ENCODE peak calls at places on chromosome 5, in seven cellular contexts. D, P, F, L, A, J and C are unnamed samples.

GRCh38 chr5:154287136-154287535 is 96.6 kb downstream of the GALNT10 start:
- DNase-seq in D (peak), P (peak), F (no peak), L (no peak), A (no peak), J (peak), C (no peak)

GRCh38 chr5:69030663-69031062 is 63.2 kb upstream of the SLC30A5 start:
- DNase-seq in D (peak), P (no peak), F (no peak), L (no peak), A (no peak), J (no peak), C (no peak)

GRCh38 chr5:80959768-80960442 is at the start of gene RASGRF2:
- DNase-seq in D (peak), P (peak), F (no peak), L (peak), A (no peak), J (peak), C (peak)

GRCh38 chr5:81787843-81788242 is 36.9 kb upstream of the SSBP2 start:
- DNase-seq in D (peak), P (peak), F (no peak), L (no peak), A (peak), J (peak), C (peak)

GRCh38 chr5:107554776-107555424 is 115.8 kb downstream of the EFNA5 start:
- DNase-seq in D (no peak), P (no peak), F (no peak), L (no peak), A (no peak), J (no peak), C (no peak)

GRCh38 chr5:142872217-142872616 is 102.0 kb downstream of the ARHGAP26 start:
- DNase-seq in D (no peak), P (no peak), F (no peak), L (no peak), A (no peak), J (no peak), C (no peak)

GRCh38 chr5:80117446-80117845 is 82.3 kb downstream of the THBS4 start:
- DNase-seq in D (no peak), P (no peak), F (no peak), L (no peak), A (no peak), J (no peak), C (no peak)

GRCh38 chr5:122429545-122430327 is 117.7 kb downstream of the SNCAIP start:
- DNase-seq in D (no peak), P (no peak), F (no peak), L (no peak), A (no peak), J (no peak), C (no peak)

GRCh38 chr5:61519728-61520277 is 187.7 kb downstream of the ZSWIM6 start:
- DNase-seq in D (no peak), P (no peak), F (no peak), L (no peak), A (no peak), J (no peak), C (no peak)

GRCh38 chr5:131393498-131393968 is 129.7 kb downstream of the CDC42SE2 start:
- DNase-seq in D (no peak), P (no peak), F (no peak), L (no peak), A (no peak), J (no peak), C (no peak)

GRCh38 chr5:159878988-159879471 is 37.3 kb upstream of the ADRA1B start:
- DNase-seq in D (peak), P (peak), F (no peak), L (no peak), A (peak), J (peak), C (no peak)

GRCh38 chr5:55172051-55172899 is 702 bp downstream of the CDC20B start:
- DNase-seq in D (peak), P (peak), F (peak), L (no peak), A (peak), J (peak), C (peak)

GRCh38 chr5:3835817-3836216 is 240.2 kb downstream of the IRX1 start:
- DNase-seq in D (no peak), P (no peak), F (no peak), L (no peak), A (no peak), J (no peak), C (peak)
- TF ChIP-seq POLR2A in D (no peak), P (no peak), F (no peak), L (no peak), A (no peak), J (no peak), C (no peak)

GRCh38 chr5:32600057-32600622 is 14.8 kb downstream of the SUB1 start:
- DNase-seq in D (peak), P (peak), F (no peak), L (no peak), A (no peak), J (no peak), C (no peak)

GRCh38 chr5:32605766-32606152 is 20.4 kb downstream of the SUB1 start:
- DNase-seq in D (no peak), P (no peak), F (no peak), L (no peak), A (no peak), J (no peak), C (no peak)

GRCh38 chr5:32601623-32602295 is 16.4 kb downstream of the SUB1 start:
- DNase-seq in D (no peak), P (no peak), F (no peak), L (no peak), A (no peak), J (no peak), C (no peak)

GRCh38 chr5:32604800-32605765 is 19.7 kb downstream of the SUB1 start:
- DNase-seq in D (no peak), P (no peak), F (no peak), L (no peak), A (no peak), J (no peak), C (no peak)
- TF ChIP-seq POLR2A in D (no peak), P (no peak), F (no peak), L (no peak), A (no peak), J (no peak), C (no peak)

GRCh38 chr5:77775773-77776605 is at the start of gene TBCA:
- DNase-seq in D (peak), P (peak), F (peak), L (peak), A (peak), J (peak), C (peak)
- TF ChIP-seq POLR2A in D (peak), P (peak), F (no peak), L (no peak), A (peak), J (peak), C (peak)

GRCh38 chr5:124724357-124725039 is 21.9 kb downstream of the ZNF608 start:
- DNase-seq in D (no peak), P (no peak), F (no peak), L (no peak), A (no peak), J (no peak), C (no peak)
- TF ChIP-seq POLR2A in D (no peak), P (no peak), F (no peak), L (no peak), A (no peak), J (no peak), C (no peak)

GRCh38 chr5:10762178-10762775 is 1.2 kb upstream of the DAP start:
- DNase-seq in D (no peak), P (peak), F (no peak), L (peak), A (peak), J (no peak), C (peak)

GRCh38 chr5:10760033-10760975 is 730 bp downstream of the DAP start:
- DNase-seq in D (peak), P (peak), F (peak), L (no peak), A (peak), J (peak), C (peak)

GRCh38 chr5:10761842-10762165 is 770 bp upstream of the DAP start:
- DNase-seq in D (peak), P (no peak), F (no peak), L (no peak), A (peak), J (no peak), C (peak)

GRCh38 chr5:10762776-10763500 is 1.9 kb upstream of the DAP start:
- DNase-seq in D (peak), P (no peak), F (no peak), L (peak), A (no peak), J (no peak), C (peak)

DNA sequence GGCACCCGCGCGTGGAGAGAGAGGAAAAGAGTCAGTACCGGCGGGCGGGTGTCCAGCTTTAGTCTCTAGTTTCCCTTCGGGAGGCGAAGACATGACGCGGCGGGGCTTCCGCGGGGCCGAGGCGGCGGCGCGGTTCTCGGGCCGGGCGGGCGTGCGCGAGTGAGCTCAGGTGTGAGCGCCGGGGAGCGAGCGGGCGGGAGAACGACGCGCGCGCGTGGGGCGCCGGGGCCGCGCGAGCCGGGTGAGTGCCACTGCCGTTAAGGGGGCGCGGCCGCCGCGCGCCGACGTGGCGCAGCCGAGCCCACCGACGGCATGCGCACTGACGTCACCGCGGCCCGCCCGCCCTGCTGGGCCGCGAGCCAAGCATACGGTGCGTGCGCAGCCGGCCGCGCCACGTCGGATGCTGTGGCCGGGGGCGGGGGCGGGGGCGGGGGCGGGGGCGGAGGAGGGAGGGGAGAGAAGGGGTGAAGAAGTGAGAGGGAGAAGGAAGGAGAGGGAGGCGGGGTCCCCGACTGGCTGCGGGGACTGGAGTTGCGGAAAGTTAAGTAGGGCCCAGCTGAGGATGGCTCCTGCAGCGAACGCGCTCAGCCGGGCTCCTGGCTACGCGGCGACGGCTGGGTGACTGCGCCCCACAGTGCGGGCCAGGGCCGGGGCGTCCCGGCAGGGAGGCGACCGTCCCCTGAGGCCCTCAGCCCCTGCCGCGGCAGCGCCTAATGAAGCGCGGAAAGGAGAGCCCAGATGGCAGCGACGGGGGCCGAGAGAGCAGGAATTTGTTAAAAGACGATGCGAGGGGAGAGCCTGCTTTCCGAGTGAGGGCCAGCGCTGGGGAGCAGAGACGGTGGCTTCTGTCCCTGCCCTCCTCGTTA is at the start of gene DAP:
- DNase-seq in D (peak), P (peak), F (peak), L (peak), A (peak), J (peak), C (peak)
- TF ChIP-seq POLR2A in D (peak), P (peak), F (no peak), L (no peak), A (no peak), J (peak), C (peak)

GRCh38 chr5:115265220-115265619 is 2.5 kb upstream of the PGGT1B start:
- DNase-seq in D (no peak), P (no peak), F (no peak), L (peak), A (no peak), J (no peak), C (no peak)

GRCh38 chr5:115260248-115260647 is 2.4 kb downstream of the PGGT1B start:
- DNase-seq in D (no peak), P (no peak), F (no peak), L (no peak), A (no peak), J (no peak), C (no peak)

GRCh38 chr5:115262066-115262404 is 642 bp downstream of the PGGT1B start:
- DNase-seq in D (peak), P (no peak), F (no peak), L (no peak), A (no peak), J (peak), C (peak)

GRCh38 chr5:115264786-115265185 is 2.1 kb upstream of the PGGT1B start:
- DNase-seq in D (no peak), P (no peak), F (no peak), L (peak), A (no peak), J (no peak), C (no peak)

DNA sequence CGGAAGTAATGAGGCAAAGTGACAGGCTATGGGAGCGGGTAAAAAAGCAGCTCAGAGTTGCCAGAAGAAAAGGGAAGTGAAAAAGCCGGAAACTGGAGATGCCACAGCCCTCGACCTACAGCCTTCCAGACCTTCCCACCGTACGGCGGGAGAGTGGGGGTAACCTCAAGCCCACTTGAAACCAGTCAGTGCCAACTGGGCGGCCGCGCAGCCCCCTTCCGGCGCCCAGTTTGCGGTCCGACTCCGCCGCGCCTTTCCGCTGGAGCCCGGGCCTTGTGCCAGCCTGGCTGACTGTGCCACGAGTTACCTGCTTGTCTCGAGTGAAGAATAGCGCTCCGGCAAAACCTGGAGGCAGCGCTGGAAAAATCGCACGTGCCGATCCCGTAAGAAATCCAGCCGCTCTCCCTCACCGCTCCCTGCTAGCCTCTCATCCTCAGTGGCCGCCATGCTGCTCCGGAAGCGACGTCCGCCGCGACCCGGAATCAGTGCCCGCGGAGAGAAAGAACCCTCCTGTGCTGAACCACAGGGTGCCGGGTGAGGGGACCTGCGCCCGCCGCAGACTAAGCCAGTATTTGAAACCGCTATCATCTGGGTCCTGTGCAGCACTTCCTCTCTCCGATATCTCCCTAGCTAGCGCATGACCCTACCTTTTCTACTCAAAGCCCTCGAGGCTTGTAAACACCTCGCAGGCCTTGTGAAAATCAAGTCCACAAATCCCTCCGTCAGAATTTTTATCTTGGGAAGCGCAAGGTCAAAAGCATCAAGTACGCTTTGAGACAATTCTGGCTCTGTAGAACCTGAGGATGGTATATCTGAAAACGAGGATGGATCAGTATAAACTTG is at the start of gene PGGT1B:
- DNase-seq in D (peak), P (peak), F (peak), L (peak), A (peak), J (peak), C (peak)
- TF ChIP-seq POLR2A in D (peak), P (peak), F (peak), L (no peak), A (no peak), J (peak), C (peak)

DNA sequence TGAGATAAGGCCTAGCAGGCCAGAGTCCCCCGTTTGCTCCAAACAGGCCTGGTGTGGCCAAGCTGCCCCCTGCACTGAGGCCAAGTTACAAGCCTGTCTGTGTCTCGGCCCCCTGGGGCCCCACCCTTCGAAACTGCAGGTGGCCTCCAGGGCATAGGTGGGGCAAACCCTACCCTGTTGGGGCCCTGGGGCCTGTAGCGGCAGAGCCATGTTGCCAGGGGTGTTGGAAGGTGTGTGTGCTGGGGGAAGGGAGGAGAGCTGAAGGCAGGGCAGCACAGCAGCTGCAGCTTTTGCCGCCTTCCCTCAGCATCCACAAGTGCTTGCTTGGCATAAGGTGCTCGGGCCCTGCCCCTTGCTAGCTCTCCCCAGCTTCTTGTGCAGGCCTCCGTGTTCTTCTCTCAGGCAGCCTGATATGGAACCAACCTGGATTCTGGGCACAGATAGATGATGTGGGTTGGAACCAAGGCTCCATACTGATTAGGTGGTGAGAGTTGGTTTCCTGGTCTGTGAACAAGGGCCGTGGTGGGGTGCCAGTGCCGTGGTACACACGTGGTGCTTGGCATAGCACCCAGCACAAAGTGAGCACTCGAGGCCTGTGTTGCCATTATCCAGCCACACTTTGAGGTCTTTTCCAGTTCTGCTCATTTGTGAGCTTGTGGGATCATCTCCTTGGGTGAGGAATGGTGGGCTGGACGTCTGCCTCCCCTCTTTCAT is 12.6 kb downstream of the IRF1 start:
- DNase-seq in D (no peak), P (no peak), F (no peak), L (peak), A (no peak), J (no peak), C (no peak)
- TF ChIP-seq POLR2A in D (peak), P (no peak), F (no peak), L (no peak), A (no peak), J (no peak), C (no peak)

GRCh38 chr5:73565969-73566547 is 515 bp downstream of the UTP15 start:
- DNase-seq in D (no peak), P (no peak), F (no peak), L (no peak), A (no peak), J (no peak), C (no peak)

GRCh38 chr5:73564644-73565165 is 734 bp downstream of the ANKRA2 start:
- DNase-seq in D (no peak), P (peak), F (no peak), L (no peak), A (no peak), J (no peak), C (peak)

GRCh38 chr5:73564018-73564417 is 1.4 kb downstream of the ANKRA2 start:
- DNase-seq in D (no peak), P (no peak), F (no peak), L (no peak), A (no peak), J (no peak), C (peak)

GRCh38 chr5:73565166-73565968 is at the start of the genes ANKRA2 and UTP15:
- DNase-seq in D (peak), P (peak), F (peak), L (peak), A (peak), J (peak), C (peak)
- TF ChIP-seq POLR2A in D (peak), P (peak), F (peak), L (no peak), A (peak), J (peak), C (peak)

DNA sequence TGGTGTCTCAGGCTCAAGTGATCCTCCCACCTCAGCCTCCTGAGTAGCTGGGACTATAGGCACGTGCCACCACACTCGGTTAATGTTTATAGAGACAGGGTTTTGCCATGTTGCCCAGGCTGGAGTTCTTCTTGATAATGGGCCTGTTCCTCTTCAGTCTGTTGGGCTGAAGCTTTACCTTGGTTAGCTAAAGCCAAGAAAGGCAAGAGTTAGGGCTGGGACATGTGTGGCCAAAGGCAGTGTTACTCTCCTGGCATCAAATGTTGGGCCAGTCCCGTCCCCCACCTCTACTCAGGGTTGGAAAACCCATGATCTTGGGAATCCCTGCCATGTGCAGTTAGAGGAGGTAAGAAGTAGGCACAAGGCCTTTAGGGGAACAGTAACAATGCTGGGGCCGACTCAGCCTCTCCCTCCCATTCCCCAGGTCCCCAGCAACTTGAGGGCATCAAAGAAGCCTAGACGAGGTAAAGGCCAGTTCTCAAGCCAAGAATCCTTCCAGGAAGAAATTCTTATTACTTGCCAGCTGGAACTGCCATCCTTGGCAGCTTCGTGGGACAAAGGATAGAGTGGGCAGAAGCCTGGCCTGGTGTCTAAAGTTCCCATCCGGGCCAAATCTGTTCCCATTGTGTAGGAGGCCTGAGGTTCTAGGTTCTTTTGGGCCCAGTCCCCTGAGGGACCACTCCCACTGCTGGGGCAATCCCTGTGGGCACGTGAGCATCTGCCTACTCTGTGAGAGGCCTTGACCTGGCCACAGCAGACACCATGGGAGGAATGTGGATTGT is 4.5 kb downstream of the EGR1 start:
- DNase-seq in D (peak), P (peak), F (peak), L (no peak), A (no peak), J (peak), C (no peak)
- TF ChIP-seq POLR2A in D (no peak), P (peak), F (peak), L (no peak), A (no peak), J (no peak), C (peak)